ENCODE peak calls at places on chromosome 1, in eight cellular contexts. R is right lobe of liver, I is tibial nerve, V is NB4, Y is WERI-Rb-1, P is colonic mucosa, S is Peyer's patch, Q is BJ. F is an unnamed sample.

GRCh38 chr1:175750366-175751111 is 7.1 kb upstream of the TNR start:
- DNase-seq in P (no peak), S (no peak), Q (no peak), V (no peak), Y (peak; percentile 76), I (no peak), R (no peak), F (no peak)

GRCh38 chr1:30756545-30757195 is 904 bp downstream of the LAPTM5 start:
- DNase-seq in P (peak; percentile 47), R (peak; percentile 67), I (peak; percentile 62), S (no peak), V (peak; percentile 99), Q (peak; percentile 73), Y (no peak), F (no peak)

GRCh38 chr1:12196641-12197482 is 30.1 kb downstream of the TNFRSF1B start:
- DNase-seq in V (peak; percentile 93), Q (no peak), S (no peak), P (no peak), Y (peak; percentile 69), R (no peak), I (peak; percentile 35), F (no peak)

GRCh38 chr1:38973659-38974437 is 17.2 kb upstream of the AKIRIN1 start:
- DNase-seq in Q (no peak), R (no peak), S (no peak), V (no peak), I (no peak), P (no peak), Y (no peak), F (no peak)

GRCh38 chr1:100955322-100955721 is 59.4 kb downstream of the SLC30A7 start:
- DNase-seq in V (no peak), R (no peak), P (no peak), I (no peak), Y (no peak), Q (peak; percentile 92), S (no peak), F (no peak)

GRCh38 chr1:225424562-225425210 is 3.2 kb downstream of the LBR start:
- DNase-seq in S (no peak), I (no peak), R (no peak), Y (no peak), Q (no peak), V (no peak), P (no peak), F (no peak)

GRCh38 chr1:211145944-211146343 is 12.0 kb upstream of the KCNH1 start:
- DNase-seq in Q (no peak), Y (no peak), V (no peak), P (peak; percentile 35), R (no peak), S (no peak), I (no peak), F (no peak)

GRCh38 chr1:182388392-182389134 is 3.0 kb downstream of the GLUL start:
- DNase-seq in I (no peak), Y (no peak), Q (no peak), P (no peak), S (no peak), R (no peak), V (no peak), F (no peak)

DNA sequence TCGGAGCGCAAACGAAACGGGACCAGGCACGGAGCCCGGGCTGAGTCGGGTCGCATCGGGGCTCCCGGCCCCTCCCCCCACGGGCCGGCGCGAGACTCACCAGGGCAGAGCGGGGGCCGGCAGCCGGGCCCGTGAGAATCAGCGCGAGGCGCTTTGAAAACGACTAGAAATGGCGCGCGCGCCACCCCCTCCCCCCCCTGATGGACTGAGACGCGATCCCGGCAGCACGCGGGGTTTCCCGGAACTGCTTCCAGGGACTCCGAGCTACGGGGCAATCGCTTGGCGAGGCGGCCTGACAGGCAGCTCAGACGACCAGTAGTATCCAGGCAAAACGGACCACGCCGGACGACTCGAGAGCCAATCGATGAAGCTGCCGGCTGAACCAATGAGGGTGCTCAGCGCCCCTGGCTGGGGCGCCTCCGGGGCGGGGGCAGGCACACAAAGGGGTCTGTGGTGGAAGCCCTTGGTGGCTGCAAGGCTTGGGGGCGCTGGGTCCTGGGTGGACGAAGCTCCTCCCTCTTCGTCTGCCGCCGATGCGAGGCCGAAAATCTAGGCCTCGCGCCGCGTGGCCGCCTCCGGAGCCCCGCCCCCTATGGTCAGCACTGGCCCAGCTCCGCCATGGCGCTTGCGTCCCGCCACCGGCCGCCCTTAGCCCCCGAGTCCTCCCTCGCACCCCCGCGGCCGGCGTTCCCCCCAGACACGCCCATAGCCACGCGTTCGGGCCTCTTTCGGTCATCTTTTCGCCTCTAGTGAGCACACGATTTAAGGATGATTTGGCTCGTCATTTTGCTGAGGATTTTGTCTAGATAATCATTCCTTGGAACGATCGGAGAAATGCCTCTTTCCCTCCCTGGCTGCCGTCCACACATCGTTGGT is at the start of gene HNRNPR:
- DNase-seq in Q (peak; percentile 99), Y (peak; percentile 100), I (peak; percentile 98), V (peak; percentile 100), S (peak; percentile 99), R (peak; percentile 100), P (peak; percentile 100), F (peak; percentile 100)
- TF ChIP-seq CTCF in Q (peak; percentile 13), Y (peak; percentile 3), I (no peak), V (no peak), S (no peak), R (no peak), P (no peak), F (no peak)

GRCh38 chr1:58396150-58396549 is 150.4 kb downstream of the OMA1 start:
- DNase-seq in I (no peak), Y (no peak), P (no peak), V (no peak), S (no peak), Q (no peak), R (no peak), F (peak; percentile 54)

GRCh38 chr1:58397187-58397820 is 149.2 kb downstream of the OMA1 start:
- DNase-seq in P (no peak), Y (no peak), V (no peak), S (no peak), R (no peak), Q (peak; percentile 51), I (no peak), F (no peak)

GRCh38 chr1:58399176-58399575 is 147.3 kb downstream of the OMA1 start:
- DNase-seq in I (no peak), Q (no peak), P (no peak), R (no peak), Y (no peak), S (no peak), V (no peak), F (no peak)

GRCh38 chr1:58401991-58402390 is 144.5 kb downstream of the OMA1 start:
- DNase-seq in I (no peak), Y (no peak), Q (no peak), S (no peak), V (no peak), P (no peak), R (no peak), F (peak; percentile 17)

DNA sequence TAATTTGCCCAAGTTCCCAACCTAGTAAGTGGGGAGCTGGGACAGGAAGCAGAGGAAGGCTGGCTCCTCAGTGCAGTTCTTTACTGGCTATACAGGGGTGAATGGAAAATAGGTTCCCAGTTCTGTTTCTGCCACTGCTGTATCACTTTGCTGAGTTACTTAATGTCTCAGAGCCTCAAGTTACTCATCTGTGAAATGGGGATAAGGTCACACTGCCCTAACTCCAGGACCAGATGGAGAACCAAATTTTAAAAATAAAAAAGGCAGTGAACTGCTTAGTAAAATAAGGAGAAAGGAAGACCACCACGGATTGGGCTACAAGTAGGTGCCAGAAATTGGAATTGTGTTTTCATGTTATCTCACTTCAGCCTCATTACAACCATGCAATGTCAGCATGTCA is 147.8 kb downstream of the OMA1 start:
- DNase-seq in Q (no peak), S (no peak), R (no peak), Y (no peak), V (peak; percentile 2), P (no peak), I (no peak), F (no peak)
- TF ChIP-seq CTCF in Q (no peak), S (no peak), R (no peak), Y (no peak), V (no peak), P (no peak), I (no peak), F (no peak)

GRCh38 chr1:43974443-43975248 is at the start of gene ATP6V0B:
- DNase-seq in R (peak; percentile 98), Q (peak; percentile 50), V (peak; percentile 96), Y (peak; percentile 96), I (peak; percentile 97), P (peak; percentile 98), S (peak; percentile 98), F (peak; percentile 97)
- TF ChIP-seq CTCF in R (peak; percentile 23), Q (no peak), V (no peak), Y (peak; percentile 18), I (peak; percentile 40), P (no peak), S (no peak), F (peak; percentile 26)

DNA sequence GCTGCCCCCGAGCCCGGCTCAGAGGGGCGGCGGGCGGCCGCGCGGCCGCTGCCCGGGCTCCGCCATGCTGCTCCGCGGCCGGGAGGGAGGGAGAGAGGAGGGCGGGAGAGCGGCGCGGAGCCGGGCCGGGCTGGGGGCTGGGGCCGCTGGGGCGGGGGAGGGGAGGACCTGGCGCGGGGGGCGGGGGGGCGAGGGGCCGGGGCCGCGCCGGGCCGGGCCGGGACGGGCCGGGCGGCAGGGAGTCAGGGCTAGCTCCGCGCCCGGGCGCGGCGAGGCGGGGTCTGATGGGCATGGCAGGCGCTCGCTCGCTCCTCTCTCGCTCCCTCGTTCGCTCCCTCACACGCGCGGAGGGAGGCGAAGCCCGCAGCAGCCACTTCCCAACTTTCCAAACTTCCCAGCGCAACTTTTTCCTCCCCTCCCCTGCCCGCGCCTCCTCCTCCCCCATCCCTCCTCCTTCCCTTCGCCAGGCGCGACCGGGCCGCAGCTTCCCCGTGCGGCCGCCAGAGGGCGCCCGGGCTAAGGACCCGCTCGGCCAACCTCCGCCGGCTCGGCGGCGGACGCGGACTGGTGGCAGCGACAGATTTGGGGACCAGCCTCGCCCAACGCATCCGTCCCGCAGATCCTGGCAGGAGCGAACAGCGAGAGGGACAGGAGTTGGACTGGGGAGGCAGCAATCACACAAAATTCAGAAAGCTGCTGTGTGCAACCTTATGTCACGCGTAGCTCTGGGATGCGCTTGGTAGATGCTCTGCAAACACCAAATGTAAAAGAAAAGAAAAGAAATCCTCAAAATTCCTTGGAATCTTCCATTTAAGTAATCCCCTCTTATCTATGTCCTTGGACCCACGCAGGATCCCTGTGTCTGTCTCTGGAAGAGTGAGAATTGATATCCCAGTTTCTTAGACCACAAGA is at the start of gene TRABD2B:
- DNase-seq in P (peak; percentile 79), R (peak; percentile 82), Q (no peak), S (peak; percentile 85), I (peak; percentile 78), V (peak; percentile 53), Y (peak; percentile 68), F (peak; percentile 88)
- TF ChIP-seq CTCF in P (peak; percentile 86), R (peak; percentile 94), Q (peak; percentile 82), S (peak; percentile 78), I (peak; percentile 99), V (peak; percentile 84), Y (peak; percentile 85), F (peak; percentile 96)